ENCODE peak calls at places on chromosomes 11 and 22, in four cellular contexts. S is IMR-90, J is H9, E is H1. Z is an unnamed sample.

GRCh38 chr22:37742374-37743092 is 45.7 kb downstream of the TRIOBP start:
- DNase-seq in E (no peak), S (peak), J (no peak), Z (peak)

GRCh38 chr11:75150879-75151278 is at the start of gene SLCO2B1:
- DNase-seq in S (no peak), J (no peak), E (no peak), Z (no peak)

GRCh38 chr11:68032997-68033707 is 2.7 kb downstream of the NDUFS8 start:
- DNase-seq in J (no peak), E (no peak), S (no peak), Z (no peak)

GRCh38 chr11:100830978-100831732 is 144.1 kb downstream of the ARHGAP42 start:
- DNase-seq in S (peak), J (no peak), E (no peak), Z (no peak)

GRCh38 chr22:31526275-31526674 is 29.9 kb downstream of the SFI1 start:
- DNase-seq in J (no peak), S (no peak), E (no peak), Z (no peak)

GRCh38 chr11:61950035-61950547 is at the start of gene BEST1:
- DNase-seq in J (no peak), S (no peak), E (no peak), Z (no peak)

GRCh38 chr22:49976439-49977175 is 16.0 kb downstream of the PIM3 start:
- DNase-seq in S (no peak), E (no peak), J (no peak), Z (no peak)

GRCh38 chr11:13955971-13956421 is 6.5 kb upstream of the SPON1 start:
- DNase-seq in E (no peak), J (peak), S (peak), Z (peak)

GRCh38 chr11:118635237-118635591 is 27.8 kb downstream of the PHLDB1 start:
- DNase-seq in S (no peak), E (no peak), J (no peak), Z (no peak)

GRCh38 chr11:46918087-46918751 is at the start of gene LRP4:
- DNase-seq in J (peak), S (no peak), E (no peak), Z (peak)

GRCh38 chr11:111520565-111520964 is 6.0 kb downstream of the HOATZ start:
- DNase-seq in J (no peak), S (peak), E (no peak), Z (no peak)

GRCh38 chr22:21098099-21098671 is 52.4 kb downstream of the LRRC74B start:
- DNase-seq in S (no peak), E (no peak), J (peak), Z (peak)

GRCh38 chr11:129453293-129453721 is 77.7 kb downstream of the BARX2 start:
- DNase-seq in J (no peak), S (no peak), E (no peak), Z (no peak)

GRCh38 chr11:12692238-12693074 is 18.2 kb downstream of the TEAD1 start:
- DNase-seq in E (no peak), J (no peak), S (peak), Z (peak)
- H2BK5ac ChIP-seq in E (no peak), J (no peak), S (peak), Z (no peak)

GRCh38 chr22:45298934-45299505 is 10.7 kb upstream of the FAM118A start:
- DNase-seq in J (peak), S (peak), E (no peak), Z (peak)
- H4K8ac ChIP-seq in J (no peak), S (no peak), E (no peak), Z (no peak)

GRCh38 chr11:24900960-24901549 is 404.2 kb downstream of the LUZP2 start:
- DNase-seq in E (no peak), S (no peak), J (no peak), Z (no peak)
- H4K5ac ChIP-seq in E (no peak), S (no peak), J (no peak), Z (no peak)

GRCh38 chr11:2518983-2519340 is 74.2 kb downstream of the KCNQ1 start:
- DNase-seq in S (no peak), J (peak), E (no peak), Z (no peak)

GRCh38 chr11:2518112-2518982 is 73.5 kb downstream of the KCNQ1 start:
- DNase-seq in E (no peak), J (peak), S (no peak), Z (no peak)

GRCh38 chr11:2517016-2517385 is 72.2 kb downstream of the KCNQ1 start:
- DNase-seq in S (no peak), E (no peak), J (peak), Z (no peak)

GRCh38 chr11:2516276-2517015 is 71.6 kb downstream of the KCNQ1 start:
- DNase-seq in J (peak), S (no peak), E (no peak), Z (no peak)

GRCh38 chr11:2517386-2518064 is 72.7 kb downstream of the KCNQ1 start:
- DNase-seq in J (peak), E (no peak), S (no peak), Z (no peak)
- H2BK5ac ChIP-seq in J (no peak), E (no peak), S (no peak), Z (no peak)